ENCODE peak calls at places on chromosomes 3 and 15, in ten cellular contexts. N is tibial artery; Y is fibroblast of lung; J is CD4-positive, alpha-beta T cell; B is astrocyte; H is A549; V is ovary; A is endothelial cell of umbilical vein; U is pancreas; O is thoracic aorta. M is an unnamed sample.
A peak's percentile ranks its signal among the peaks of the same experiment; 100 is the strongest.

GRCh38 chr3:52688266-52688665 is 2.4 kb downstream of the GNL3 start:
- DNase-seq in B (no peak), A (no peak), O (no peak), N (no peak), H (no peak), V (no peak), Y (no peak), U (no peak), J (no peak), M (no peak)

GRCh38 chr3:141000691-141001090 is 50.5 kb upstream of the SPSB4 start:
- DNase-seq in J (no peak), O (no peak), A (no peak), U (no peak), B (no peak), V (no peak), N (no peak), Y (no peak), H (no peak), M (no peak)

GRCh38 chr15:85854345-85855097 is 59.8 kb upstream of the KLHL25 start:
- DNase-seq in J (peak; percentile 40), V (no peak), Y (peak; percentile 48), U (no peak), O (no peak), N (no peak), A (peak; percentile 65), H (peak; percentile 88), B (peak; percentile 38), M (no peak)

GRCh38 chr15:58115692-58116091 is 22.5 kb upstream of the AQP9 start:
- DNase-seq in V (no peak), B (peak; percentile 0), U (no peak), J (no peak), O (no peak), Y (no peak), A (peak; percentile 37), N (no peak), H (peak; percentile 33), M (no peak)

GRCh38 chr3:186880392-186880791 is 37.9 kb downstream of the ADIPOQ start:
- DNase-seq in V (no peak), Y (no peak), O (no peak), J (no peak), U (no peak), N (no peak), B (no peak), A (no peak), H (no peak), M (no peak)

GRCh38 chr3:156952011-156952410 is 125.9 kb downstream of the LEKR1 start:
- DNase-seq in O (no peak), A (no peak), J (no peak), Y (peak; percentile 2), V (no peak), B (no peak), H (no peak), U (no peak), N (no peak), M (no peak)

GRCh38 chr3:99413504-99413903 is 224.9 kb upstream of the COL8A1 start:
- DNase-seq in B (peak; percentile 73), N (no peak), H (no peak), U (no peak), Y (peak; percentile 80), J (no peak), A (peak; percentile 80), V (no peak), O (no peak), M (no peak)

GRCh38 chr3:122691195-122691594 is 10.6 kb downstream of the PARP14 start:
- DNase-seq in B (peak; percentile 79), O (no peak), Y (peak; percentile 82), V (no peak), J (no peak), H (no peak), U (peak; percentile 53), N (no peak), A (peak; percentile 10), M (no peak)

GRCh38 chr3:151318946-151319345 is 2.3 kb upstream of the GPR87 start:
- DNase-seq in B (no peak), A (no peak), O (no peak), U (no peak), H (no peak), N (no peak), Y (no peak), V (no peak), J (no peak), M (no peak)

GRCh38 chr15:100198442-100198841 is 143.3 kb downstream of the ADAMTS17 start:
- DNase-seq in V (no peak), H (no peak), A (no peak), B (no peak), U (no peak), N (no peak), Y (no peak), J (no peak), O (no peak), M (no peak)

GRCh38 chr15:100196326-100197058 is 145.3 kb downstream of the ADAMTS17 start:
- DNase-seq in B (no peak), N (no peak), O (no peak), J (no peak), H (no peak), V (peak; percentile 15), A (no peak), Y (no peak), U (no peak), M (no peak)

GRCh38 chr15:100193277-100193860 is 148.4 kb downstream of the ADAMTS17 start:
- DNase-seq in Y (no peak), J (no peak), O (no peak), H (no peak), U (no peak), V (peak; percentile 22), A (no peak), B (no peak), N (no peak), M (no peak)

GRCh38 chr15:100192092-100192695 is 149.6 kb downstream of the ADAMTS17 start:
- DNase-seq in N (no peak), J (no peak), Y (no peak), V (peak; percentile 3), A (no peak), O (no peak), B (no peak), H (no peak), U (no peak), M (no peak)

GRCh38 chr15:100194955-100195354 is 146.8 kb downstream of the ADAMTS17 start:
- DNase-seq in Y (no peak), A (no peak), N (no peak), B (no peak), O (no peak), V (peak; percentile 10), H (no peak), J (no peak), U (no peak), M (no peak)
- H3K9me3 ChIP-seq in Y (no peaks in the 10 kb centered on the region), A (no peaks in the 10 kb centered on the region), N (no peaks in the 10 kb centered on the region), B (no peaks in the 10 kb centered on the region), O (no peaks in the 10 kb centered on the region), V (no peaks in the 10 kb centered on the region), H (no peaks in the 10 kb centered on the region), J (no peaks in the 10 kb centered on the region), U (no peaks in the 10 kb centered on the region), M (no peaks in the 10 kb centered on the region)

GRCh38 chr15:71826196-71826595 is 15.8 kb downstream of the NR2E3 start:
- DNase-seq in O (no peak), A (no peak), J (no peak), U (no peak), V (no peak), N (no peak), H (no peak), Y (no peak), B (no peak), M (no peak)

GRCh38 chr15:71820127-71820526 is 9.8 kb downstream of the NR2E3 start:
- DNase-seq in U (no peak), Y (no peak), A (no peak), N (no peak), H (no peak), B (no peak), V (no peak), O (no peak), J (no peak), M (no peak)

GRCh38 chr15:71821547-71822129 is 11.3 kb downstream of the NR2E3 start:
- DNase-seq in N (no peak), U (no peak), Y (no peak), J (no peak), H (no peak), O (no peak), B (no peak), A (no peak), V (no peak), M (no peak)

GRCh38 chr15:71822890-71823289 is 12.5 kb downstream of the NR2E3 start:
- DNase-seq in Y (no peak), A (no peak), H (no peak), V (no peak), U (no peak), O (no peak), B (no peak), J (no peak), N (no peak), M (no peak)

DNA sequence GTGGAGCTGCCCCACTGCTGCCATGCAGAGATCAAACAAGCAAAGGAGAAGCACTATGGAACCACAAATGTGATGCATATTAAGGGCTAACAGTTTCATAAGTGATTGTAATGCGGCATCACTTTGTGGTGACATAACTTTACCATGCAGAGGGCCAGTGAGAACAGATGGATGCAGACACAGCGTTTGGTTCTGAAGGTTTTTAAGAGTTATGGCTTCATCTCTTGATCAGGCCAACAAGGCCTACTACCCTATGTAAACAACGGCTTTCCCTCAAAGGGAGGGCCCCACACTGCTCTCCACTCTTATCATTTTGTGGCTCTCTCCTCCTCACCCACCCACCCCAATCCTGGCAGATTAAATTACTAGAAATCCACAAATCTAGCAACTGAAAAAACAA is 13.4 kb downstream of the NR2E3 start:
- DNase-seq in B (no peak), O (no peak), N (no peak), H (no peak), J (no peak), U (no peak), Y (no peak), V (no peak), A (no peak), M (no peak)
- H3K9me3 ChIP-seq in B (peaks cover 28% of the 10 kb centered on the region), O (peaks cover 10% of the 10 kb centered on the region), N (no peaks in the 10 kb centered on the region), H (peaks cover 59% of the 10 kb centered on the region), J (peaks cover 48% of the 10 kb centered on the region), U (no peaks in the 10 kb centered on the region), Y (peaks cover 4% of the 10 kb centered on the region), V (no peaks in the 10 kb centered on the region), A (no peaks in the 10 kb centered on the region), M (peaks cover 3% of the 10 kb centered on the region)

DNA sequence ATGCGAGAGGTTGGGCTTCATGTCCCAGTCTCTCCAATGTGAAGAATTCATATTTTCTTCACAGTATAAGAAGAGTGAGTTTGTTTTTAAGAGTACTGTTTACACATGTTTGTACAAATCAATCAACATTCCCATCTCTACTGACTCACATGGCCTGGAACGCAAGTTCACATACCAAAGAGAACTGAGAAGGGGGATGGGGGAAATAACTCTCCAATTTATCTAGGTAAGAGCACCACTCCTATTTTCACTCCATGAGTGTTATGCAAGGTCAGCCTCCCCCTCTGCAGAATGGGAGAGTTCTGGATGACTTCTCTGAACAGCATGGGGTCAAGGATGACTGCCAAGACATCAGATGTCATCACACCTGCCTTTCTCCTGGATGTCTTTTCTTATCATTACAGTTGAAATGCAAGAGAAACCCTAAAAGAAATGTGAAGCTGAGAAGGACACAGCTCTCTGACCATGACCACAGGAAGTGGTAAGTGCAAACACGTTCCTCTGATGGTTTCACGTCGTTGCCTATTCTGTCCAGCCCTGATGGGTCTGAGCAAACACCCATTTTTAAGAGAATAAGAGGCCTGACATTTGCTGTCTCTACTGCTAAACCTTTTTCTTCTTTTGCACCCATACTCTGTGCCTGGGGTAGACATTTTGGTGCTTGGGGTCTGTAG is 95.3 kb downstream of the SEMA6D start:
- DNase-seq in O (no peak), N (no peak), V (no peak), U (no peak), Y (peak; percentile 68), A (no peak), B (peak; percentile 52), J (no peak), H (peak; percentile 2), M (no peak)
- H3K9me3 ChIP-seq in O (no peaks in the 10 kb centered on the region), N (no peaks in the 10 kb centered on the region), V (no peaks in the 10 kb centered on the region), U (no peaks in the 10 kb centered on the region), Y (no peaks in the 10 kb centered on the region), A (no peaks in the 10 kb centered on the region), B (no peaks in the 10 kb centered on the region), J (no peaks in the 10 kb centered on the region), H (no peaks in the 10 kb centered on the region), M (no peaks in the 10 kb centered on the region)

GRCh38 chr15:87924433-87924832 is 332.1 kb downstream of the NTRK3 start:
- DNase-seq in O (no peak), V (no peak), H (no peak), N (no peak), Y (no peak), B (no peak), U (no peak), A (no peak), J (no peak), M (no peak)
- H3K9me3 ChIP-seq in O (no peaks in the 10 kb centered on the region), V (no peaks in the 10 kb centered on the region), H (no peaks in the 10 kb centered on the region), N (no peaks in the 10 kb centered on the region), Y (no peaks in the 10 kb centered on the region), B (no peaks in the 10 kb centered on the region), U (no peaks in the 10 kb centered on the region), A (peaks cover 6% of the 10 kb centered on the region), J (no peaks in the 10 kb centered on the region), M (no peaks in the 10 kb centered on the region)

M was measured in T-helper 17 cell.